ENCODE peak calls at places on chromosomes 12 and 14, in five cellular contexts. T, G, Y, P and R are unnamed samples. For H3K9me3, the result is how much of the 10 kb centered on the place peaks cover.

GRCh38 chr14:93228550-93228949 is 21.5 kb downstream of the UBR7 start:
- DNase-seq in Y (no peak), G (no peak), P (no peak), T (no peak), R (no peak)

GRCh38 chr12:94091624-94092023 is 56.8 kb upstream of the PLXNC1 start:
- DNase-seq in T (no peak), P (no peak), Y (no peak), G (peak), R (no peak)

GRCh38 chr12:4701383-4701782 is 18.8 kb upstream of the GALNT8 start:
- DNase-seq in T (no peak), Y (no peak), G (no peak), P (no peak), R (peak)

GRCh38 chr12:72978999-72979398 is 706.8 kb downstream of the TRHDE start:
- DNase-seq in P (no peak), G (no peak), Y (no peak), T (no peak), R (no peak)

GRCh38 chr12:46154221-46154975 is 114.4 kb downstream of the SLC38A1 start:
- DNase-seq in P (no peak), Y (no peak), T (peak), G (peak), R (peak)

GRCh38 chr12:96047151-96047620 is 11.8 kb upstream of the LTA4H start:
- DNase-seq in T (no peak), P (no peak), Y (no peak), G (no peak), R (no peak)

GRCh38 chr14:89011727-89012271 is 187.3 kb downstream of the TTC8 start:
- DNase-seq in P (no peak), Y (no peak), G (no peak), T (peak), R (no peak)

GRCh38 chr14:78153069-78153351 is 17.2 kb upstream of the NRXN3 start:
- DNase-seq in Y (no peak), G (peak), P (no peak), T (no peak), R (no peak)

GRCh38 chr14:32514236-32514635 is 185.1 kb downstream of the AKAP6 start:
- DNase-seq in T (no peak), G (peak), Y (no peak), P (no peak), R (no peak)

GRCh38 chr14:60956202-60956601 is 24.7 kb downstream of the TRMT5 start:
- DNase-seq in Y (no peak), T (no peak), P (no peak), G (no peak), R (no peak)

DNA sequence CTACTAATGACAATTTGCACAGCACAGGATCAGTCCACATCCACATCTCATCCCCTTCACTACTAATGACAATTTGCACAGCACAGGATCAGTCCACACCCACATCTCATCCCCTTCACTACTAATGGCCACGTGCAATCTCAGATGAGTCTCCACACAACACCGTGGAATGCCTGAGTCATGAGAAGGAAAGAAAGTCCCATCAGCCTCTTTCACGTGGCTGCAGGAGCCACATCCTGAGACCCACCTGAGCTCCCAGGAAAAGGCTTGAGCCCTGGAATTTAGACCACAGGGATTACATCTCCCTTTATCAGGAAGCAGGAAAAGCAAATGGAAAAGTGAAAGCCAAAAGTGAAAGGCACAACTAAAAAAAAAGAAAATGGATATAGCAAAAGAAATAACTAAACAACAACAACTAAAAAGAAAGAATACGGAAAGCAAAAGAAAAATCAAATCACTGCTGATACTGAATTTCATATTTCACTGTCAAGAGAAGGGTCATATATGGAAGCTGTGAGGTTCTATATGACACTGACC is 1300.5 kb downstream of the TMEM121 start:
- DNase-seq in Y (no peak), G (no peak), T (no peak), P (no peak), R (no peak)
- H3K9me3 ChIP-seq in Y (under half), G (under half), T (under half), P (under half), R (under half)

DNA sequence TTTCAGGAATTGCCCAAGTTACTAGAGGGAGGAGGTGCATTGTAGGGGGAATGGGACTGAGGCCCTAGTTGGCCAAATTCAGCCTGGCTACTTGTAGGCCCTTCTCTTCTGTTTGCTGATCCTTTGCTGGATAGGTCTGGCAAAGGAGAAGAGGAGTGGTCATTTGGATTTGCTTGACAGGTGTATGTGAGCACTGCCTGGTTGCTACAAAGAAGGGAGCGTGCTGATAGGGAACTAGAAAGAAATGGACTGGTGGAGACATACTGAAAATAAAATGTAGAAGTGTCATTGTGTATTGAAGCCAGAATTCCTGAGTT is 3.6 kb downstream of the PSMA6 start:
- DNase-seq in G (no peak), Y (no peak), T (no peak), P (no peak), R (no peak)
- H3K4me3 ChIP-seq in G (no peak), Y (no peak), T (no peak), P (no peak), R (no peak)

GRCh38 chr12:99721715-99722275 is 74.2 kb downstream of the GARIN6 start:
- DNase-seq in P (no peak), T (no peak), G (no peak), Y (no peak), R (no peak)

DNA sequence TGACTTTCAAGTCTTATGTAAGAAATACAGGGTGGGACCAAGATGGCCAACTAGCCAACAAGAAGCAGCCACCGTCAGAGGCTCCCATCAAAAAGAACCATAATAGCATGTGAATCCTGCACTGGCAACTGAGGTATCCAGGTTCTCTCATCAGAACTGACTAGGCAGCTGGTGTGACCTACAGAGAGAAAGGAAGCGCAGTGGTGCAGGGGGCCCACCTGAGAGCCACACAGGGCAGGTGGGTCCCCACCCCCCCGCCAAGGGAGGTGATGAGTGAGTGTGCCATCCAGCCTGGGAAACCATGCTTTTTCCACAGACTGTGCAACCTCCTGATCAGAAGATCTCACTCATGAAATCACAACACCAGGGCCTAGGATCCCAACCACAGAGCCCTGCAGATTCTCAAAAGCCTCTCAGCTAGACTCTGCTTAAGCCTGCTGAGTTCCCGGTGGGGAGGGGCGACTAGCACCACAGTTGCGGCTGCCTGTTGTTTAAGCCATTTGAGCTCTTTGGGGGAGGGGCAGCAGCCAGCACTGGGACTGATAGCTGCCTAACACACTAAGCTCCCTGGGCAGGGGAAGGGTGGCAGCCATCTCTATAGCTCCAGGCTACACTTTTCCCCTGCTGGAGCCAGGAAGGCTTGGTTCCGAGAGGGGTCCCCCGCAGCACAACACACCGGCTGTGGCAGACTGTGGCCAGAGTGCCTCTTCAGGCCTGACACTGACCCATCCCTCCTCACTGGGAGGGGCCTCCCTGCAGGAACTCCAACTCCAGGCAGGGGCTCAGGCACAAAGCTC is 75.3 kb downstream of the GARIN6 start:
- DNase-seq in P (no peak), Y (peak), G (no peak), T (no peak), R (no peak)
- H3K9me3 ChIP-seq in P (under half), Y (under half), G (under half), T (under half), R (under half)

GRCh38 chr14:24187538-24187915 is 1.1 kb downstream of the IPO4 start:
- DNase-seq in T (no peak), Y (no peak), P (no peak), G (no peak), R (no peak)
- H3K4me3 ChIP-seq in T (no peak), Y (no peak), P (peak), G (peak), R (peak)

GRCh38 chr14:105844047-105844630 is 317.8 kb downstream of the TMEM121 start:
- DNase-seq in Y (no peak), P (peak), T (no peak), G (no peak), R (no peak)

GRCh38 chr14:105845725-105846309 is 319.4 kb downstream of the TMEM121 start:
- DNase-seq in T (no peak), G (no peak), Y (no peak), P (no peak), R (no peak)

GRCh38 chr14:105846312-105846711 is 319.9 kb downstream of the TMEM121 start:
- DNase-seq in G (no peak), T (no peak), P (peak), Y (no peak), R (no peak)

GRCh38 chr14:105843444-105844046 is 317.2 kb downstream of the TMEM121 start:
- DNase-seq in P (peak), Y (no peak), G (no peak), T (no peak), R (peak)

GRCh38 chr14:105844810-105845724 is 318.7 kb downstream of the TMEM121 start:
- DNase-seq in T (no peak), G (no peak), P (peak), Y (no peak), R (no peak)
- H3K9me3 ChIP-seq in T (under half), G (under half), P (under half), Y (under half), R (under half)

GRCh38 chr14:24900281-24900868 is 149.6 kb downstream of the STXBP6 start:
- DNase-seq in P (no peak), Y (no peak), T (no peak), G (peak), R (no peak)
- H3K4me3 ChIP-seq in P (peak), Y (no peak), T (no peak), G (peak), R (no peak)

GRCh38 chr14:106490442-106490841 is 964.1 kb downstream of the TMEM121 start:
- DNase-seq in P (no peak), T (no peak), Y (no peak), G (no peak), R (no peak)

GRCh38 chr14:106491851-106492250 is 965.5 kb downstream of the TMEM121 start:
- DNase-seq in G (peak), T (no peak), P (no peak), Y (peak), R (peak)

GRCh38 chr14:106493962-106494823 is 967.8 kb downstream of the TMEM121 start:
- DNase-seq in P (no peak), T (no peak), G (no peak), Y (no peak), R (no peak)

GRCh38 chr14:106489112-106489881 is 962.9 kb downstream of the TMEM121 start:
- DNase-seq in P (no peak), T (no peak), Y (no peak), G (no peak), R (no peak)

DNA sequence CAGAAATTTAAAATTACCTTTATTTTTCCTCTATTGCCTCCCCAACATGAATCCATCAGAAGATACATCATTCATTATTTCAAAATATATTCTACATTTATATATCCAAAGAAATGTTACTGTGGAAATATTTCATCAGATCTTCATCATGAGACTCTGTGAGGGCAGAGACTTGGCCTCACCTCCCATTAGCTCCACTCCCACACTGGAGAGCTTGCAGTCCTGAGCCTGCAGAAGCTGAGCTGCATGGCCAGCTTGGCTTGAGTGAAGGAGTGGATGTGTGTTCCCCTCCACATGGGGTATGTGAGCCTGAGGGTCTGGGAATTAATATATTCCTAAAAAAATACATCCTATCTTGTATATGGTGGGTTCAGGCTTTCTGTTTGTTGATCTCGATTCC is 961.9 kb downstream of the TMEM121 start:
- DNase-seq in T (no peak), P (no peak), Y (no peak), G (no peak), R (no peak)
- H3K9me3 ChIP-seq in T (under half), P (under half), Y (under half), G (under half), R (under half)

GRCh38 chr14:104845033-104845666 is 19.9 kb upstream of the CEP170B start:
- DNase-seq in Y (no peak), P (peak), G (no peak), T (no peak), R (no peak)

GRCh38 chr14:104843442-104844305 is 21.4 kb upstream of the CEP170B start:
- DNase-seq in P (peak), Y (peak), T (no peak), G (peak), R (no peak)

GRCh38 chr14:104844306-104845032 is 20.6 kb upstream of the CEP170B start:
- DNase-seq in T (no peak), P (peak), G (peak), Y (no peak), R (no peak)

GRCh38 chr14:104841730-104842129 is 23.3 kb upstream of the CEP170B start:
- DNase-seq in Y (no peak), P (no peak), G (no peak), T (no peak), R (no peak)

DNA sequence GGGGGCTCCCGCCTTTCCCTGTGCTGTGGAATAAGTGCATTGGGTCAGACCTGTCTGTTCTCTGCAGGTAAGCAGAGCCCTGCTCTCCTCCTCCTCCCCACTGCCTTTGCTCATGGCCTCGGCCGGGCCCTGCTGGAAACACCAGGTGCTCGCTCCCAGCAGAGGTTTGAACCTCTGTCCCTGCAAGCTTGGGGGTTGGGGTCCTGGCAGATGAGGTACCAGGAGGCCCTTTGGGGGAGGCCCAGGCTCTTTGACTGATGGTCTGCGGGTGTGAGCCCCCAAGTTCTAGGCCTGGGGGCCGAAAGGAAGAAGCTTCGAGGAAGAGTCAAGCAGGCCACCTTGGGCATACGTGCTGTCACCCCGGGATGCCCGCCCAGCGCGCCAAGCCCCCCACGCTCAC is 22.1 kb upstream of the CEP170B start:
- DNase-seq in T (no peak), P (peak), Y (no peak), G (no peak), R (no peak)
- H3K4me3 ChIP-seq in T (no peak), P (peak), Y (no peak), G (peak), R (no peak)